ENCODE peak calls at places on chromosomes 12 and 14, in nine cellular contexts. One of them, this sample, is unnamed.

GRCh38 chr14:72682188-72682587 is 211.7 kb downstream of the DPF3 start:
- DNase-seq in A549: no peak
- DNase-seq in IMR-90: peak
- DNase-seq in body of pancreas: no peak
- DNase-seq in ovary: no peak
- DNase-seq in NB4: no peak
- DNase-seq in upper lobe of left lung: no peak
- DNase-seq in transverse colon: no peak
- DNase-seq in stomach: no peak
- DNase-seq in this sample: no peak

GRCh38 chr12:102960766-102961487 is 3.5 kb downstream of the ASCL1 start:
- DNase-seq in A549: no peak
- DNase-seq in IMR-90: no peak
- DNase-seq in body of pancreas: no peak
- DNase-seq in ovary: no peak
- DNase-seq in NB4: no peak
- DNase-seq in upper lobe of left lung: no peak
- DNase-seq in transverse colon: no peak
- DNase-seq in stomach: no peak
- DNase-seq in this sample: no peak

GRCh38 chr14:77502109-77502782 is 3.6 kb upstream of the ISM2 start:
- DNase-seq in A549: no peak
- DNase-seq in IMR-90: no peak
- DNase-seq in body of pancreas: no peak
- DNase-seq in ovary: no peak
- DNase-seq in NB4: no peak
- DNase-seq in upper lobe of left lung: no peak
- DNase-seq in transverse colon: no peak
- DNase-seq in stomach: no peak
- DNase-seq in this sample: no peak

GRCh38 chr14:76958975-76959710 is 69.4 kb downstream of the IRF2BPL start:
- DNase-seq in A549: no peak
- DNase-seq in IMR-90: peak
- DNase-seq in body of pancreas: no peak
- DNase-seq in ovary: no peak
- DNase-seq in NB4: peak
- DNase-seq in upper lobe of left lung: peak
- DNase-seq in transverse colon: no peak
- DNase-seq in stomach: no peak
- DNase-seq in this sample: no peak

GRCh38 chr12:49698619-49699545 is 8.3 kb downstream of the FMNL3 start:
- DNase-seq in A549: no peak
- DNase-seq in IMR-90: peak
- DNase-seq in body of pancreas: no peak
- DNase-seq in ovary: no peak
- DNase-seq in NB4: peak
- DNase-seq in upper lobe of left lung: peak
- DNase-seq in transverse colon: peak
- DNase-seq in stomach: no peak
- DNase-seq in this sample: no peak

GRCh38 chr14:75175677-75176141 is 703 bp downstream of the TMED10 start:
- DNase-seq in A549: peak
- DNase-seq in IMR-90: peak
- DNase-seq in body of pancreas: no peak
- DNase-seq in ovary: no peak
- DNase-seq in NB4: no peak
- DNase-seq in upper lobe of left lung: no peak
- DNase-seq in transverse colon: no peak
- DNase-seq in stomach: no peak
- DNase-seq in this sample: no peak

GRCh38 chr14:102777711-102778615 is 714 bp downstream of the TRAF3 start:
- DNase-seq in A549: no peak
- DNase-seq in IMR-90: peak
- DNase-seq in body of pancreas: no peak
- DNase-seq in ovary: peak
- DNase-seq in NB4: peak
- DNase-seq in upper lobe of left lung: no peak
- DNase-seq in transverse colon: peak
- DNase-seq in stomach: no peak
- DNase-seq in this sample: no peak

GRCh38 chr12:77256924-77257323 is 191.6 kb upstream of the E2F7 start:
- DNase-seq in A549: no peak
- DNase-seq in IMR-90: no peak
- DNase-seq in body of pancreas: no peak
- DNase-seq in ovary: no peak
- DNase-seq in NB4: no peak
- DNase-seq in upper lobe of left lung: no peak
- DNase-seq in transverse colon: no peak
- DNase-seq in stomach: no peak
- DNase-seq in this sample: no peak

GRCh38 chr14:61934385-61934784 is 172.2 kb downstream of the SNAPC1 start:
- DNase-seq in A549: no peak
- DNase-seq in IMR-90: peak
- DNase-seq in body of pancreas: no peak
- DNase-seq in ovary: no peak
- DNase-seq in NB4: no peak
- DNase-seq in upper lobe of left lung: no peak
- DNase-seq in transverse colon: no peak
- DNase-seq in stomach: no peak
- DNase-seq in this sample: no peak

GRCh38 chr12:66741919-66742318 is 63.0 kb upstream of the GRIP1 start:
- DNase-seq in A549: no peak
- DNase-seq in IMR-90: no peak
- DNase-seq in body of pancreas: no peak
- DNase-seq in ovary: no peak
- DNase-seq in NB4: no peak
- DNase-seq in upper lobe of left lung: no peak
- DNase-seq in transverse colon: no peak
- DNase-seq in stomach: no peak
- DNase-seq in this sample: no peak

GRCh38 chr14:84202486-84202885 is 1327.5 kb upstream of the FLRT2 start:
- DNase-seq in A549: no peak
- DNase-seq in IMR-90: no peak
- DNase-seq in body of pancreas: no peak
- DNase-seq in ovary: no peak
- DNase-seq in NB4: no peak
- DNase-seq in upper lobe of left lung: no peak
- DNase-seq in transverse colon: no peak
- DNase-seq in stomach: no peak
- DNase-seq in this sample: no peak

GRCh38 chr14:93073833-93074769 is 41.6 kb downstream of the ITPK1 start:
- DNase-seq in A549: no peak
- DNase-seq in IMR-90: peak
- DNase-seq in body of pancreas: no peak
- DNase-seq in ovary: no peak
- DNase-seq in NB4: peak
- DNase-seq in upper lobe of left lung: peak
- DNase-seq in transverse colon: no peak
- DNase-seq in stomach: no peak
- DNase-seq in this sample: no peak

GRCh38 chr14:90508536-90509254 is 111.9 kb downstream of the CALM1 start:
- DNase-seq in A549: no peak
- DNase-seq in IMR-90: no peak
- DNase-seq in body of pancreas: peak
- DNase-seq in ovary: no peak
- DNase-seq in NB4: no peak
- DNase-seq in upper lobe of left lung: peak
- DNase-seq in transverse colon: peak
- DNase-seq in stomach: peak
- DNase-seq in this sample: no peak

GRCh38 chr14:106850913-106851825 is 1324.8 kb downstream of the TMEM121 start:
- DNase-seq in A549: no peak
- DNase-seq in IMR-90: no peak
- DNase-seq in body of pancreas: no peak
- DNase-seq in ovary: no peak
- DNase-seq in NB4: no peak
- DNase-seq in upper lobe of left lung: no peak
- DNase-seq in transverse colon: peak
- DNase-seq in stomach: no peak
- DNase-seq in this sample: no peak

GRCh38 chr14:72024043-72024407 is 91.8 kb downstream of the RGS6 start:
- DNase-seq in A549: no peak
- DNase-seq in IMR-90: peak
- DNase-seq in body of pancreas: peak
- DNase-seq in ovary: no peak
- DNase-seq in NB4: peak
- DNase-seq in upper lobe of left lung: peak
- DNase-seq in transverse colon: peak
- DNase-seq in stomach: peak
- DNase-seq in this sample: peak

GRCh38 chr14:74563233-74563585 is 48.8 kb downstream of the LTBP2 start:
- DNase-seq in A549: no peak
- DNase-seq in IMR-90: peak
- DNase-seq in body of pancreas: no peak
- DNase-seq in ovary: no peak
- DNase-seq in NB4: no peak
- DNase-seq in upper lobe of left lung: no peak
- DNase-seq in transverse colon: no peak
- DNase-seq in stomach: no peak
- DNase-seq in this sample: no peak

DNA sequence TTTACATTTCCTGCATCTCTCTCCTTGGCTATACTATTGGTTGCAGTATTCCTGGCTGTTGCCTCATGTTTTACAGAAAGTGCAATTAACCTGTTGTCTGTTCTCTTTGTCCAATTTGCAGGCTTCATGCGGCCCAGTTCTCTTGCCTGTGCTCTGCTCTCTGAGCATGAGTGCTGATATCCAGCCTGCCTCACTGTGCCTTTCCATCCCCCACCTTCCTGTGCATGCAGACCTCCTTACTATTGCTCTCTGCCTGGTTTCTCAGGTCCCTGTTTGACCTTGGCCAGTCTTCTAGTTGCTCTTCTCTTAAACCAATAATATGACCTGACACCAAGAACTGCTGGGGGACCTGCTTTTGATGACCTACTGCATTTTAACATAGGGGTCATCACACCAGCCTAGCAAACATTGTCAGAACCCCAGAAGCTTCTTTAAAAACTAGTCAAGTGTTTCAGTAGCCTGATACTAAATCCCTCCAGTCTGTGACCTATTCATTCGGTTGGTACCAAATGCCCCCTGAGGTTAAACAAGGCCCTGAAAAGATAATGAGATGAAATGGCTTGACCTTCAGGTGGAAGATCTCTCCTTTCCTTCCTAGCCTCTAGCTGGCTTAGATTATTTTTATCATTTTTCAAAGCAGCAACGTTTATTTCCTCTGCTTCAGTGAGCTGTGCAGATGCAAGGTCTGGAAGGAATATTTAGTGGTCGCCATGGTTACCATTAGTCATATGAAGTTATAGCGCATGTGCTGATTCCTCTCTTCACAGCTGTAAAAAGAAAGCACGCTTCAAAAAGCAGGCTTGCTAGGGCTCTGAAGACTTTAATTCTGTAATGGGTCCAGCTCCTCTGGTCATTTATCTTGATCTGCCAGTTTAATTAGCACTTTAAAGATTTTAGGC is 216.5 kb downstream of the PHLDA1 start:
- DNase-seq in A549: peak
- DNase-seq in IMR-90: peak
- DNase-seq in body of pancreas: peak
- DNase-seq in ovary: no peak
- DNase-seq in NB4: peak
- DNase-seq in upper lobe of left lung: no peak
- DNase-seq in transverse colon: no peak
- DNase-seq in stomach: no peak
- DNase-seq in this sample: no peak
- TF ChIP-seq POLR2A in A549: no peak
- TF ChIP-seq POLR2A in IMR-90: peak
- TF ChIP-seq POLR2A in body of pancreas: no peak
- TF ChIP-seq POLR2A in ovary: no peak
- TF ChIP-seq POLR2A in NB4: no peak
- TF ChIP-seq POLR2A in upper lobe of left lung: no peak
- TF ChIP-seq POLR2A in transverse colon: no peak
- TF ChIP-seq POLR2A in stomach: no peak
- TF ChIP-seq POLR2A in this sample: no peak

GRCh38 chr14:49861581-49861922 is 9.0 kb upstream of the NEMF start:
- DNase-seq in A549: peak
- DNase-seq in IMR-90: peak
- DNase-seq in body of pancreas: peak
- DNase-seq in ovary: peak
- DNase-seq in NB4: peak
- DNase-seq in upper lobe of left lung: peak
- DNase-seq in transverse colon: peak
- DNase-seq in stomach: peak
- DNase-seq in this sample: peak
- TF ChIP-seq POLR2A in A549: peak
- TF ChIP-seq POLR2A in IMR-90: peak
- TF ChIP-seq POLR2A in body of pancreas: no peak
- TF ChIP-seq POLR2A in ovary: peak
- TF ChIP-seq POLR2A in NB4: peak
- TF ChIP-seq POLR2A in upper lobe of left lung: no peak
- TF ChIP-seq POLR2A in transverse colon: no peak
- TF ChIP-seq POLR2A in stomach: no peak
- TF ChIP-seq POLR2A in this sample: peak

GRCh38 chr12:125122668-125123067 is 57.4 kb downstream of the AACS start:
- DNase-seq in A549: no peak
- DNase-seq in IMR-90: no peak
- DNase-seq in body of pancreas: no peak
- DNase-seq in ovary: no peak
- DNase-seq in NB4: no peak
- DNase-seq in upper lobe of left lung: no peak
- DNase-seq in transverse colon: no peak
- DNase-seq in stomach: no peak
- DNase-seq in this sample: no peak

GRCh38 chr12:125124320-125124966 is 59.2 kb downstream of the AACS start:
- DNase-seq in A549: no peak
- DNase-seq in IMR-90: no peak
- DNase-seq in body of pancreas: peak
- DNase-seq in ovary: no peak
- DNase-seq in NB4: no peak
- DNase-seq in upper lobe of left lung: peak
- DNase-seq in transverse colon: peak
- DNase-seq in stomach: peak
- DNase-seq in this sample: no peak

GRCh38 chr12:125125271-125125670 is 60.0 kb downstream of the AACS start:
- DNase-seq in A549: no peak
- DNase-seq in IMR-90: no peak
- DNase-seq in body of pancreas: no peak
- DNase-seq in ovary: no peak
- DNase-seq in NB4: no peak
- DNase-seq in upper lobe of left lung: no peak
- DNase-seq in transverse colon: peak
- DNase-seq in stomach: peak
- DNase-seq in this sample: no peak

GRCh38 chr12:125121095-125121494 is 55.9 kb downstream of the AACS start:
- DNase-seq in A549: no peak
- DNase-seq in IMR-90: no peak
- DNase-seq in body of pancreas: no peak
- DNase-seq in ovary: no peak
- DNase-seq in NB4: no peak
- DNase-seq in upper lobe of left lung: peak
- DNase-seq in transverse colon: no peak
- DNase-seq in stomach: no peak
- DNase-seq in this sample: no peak

GRCh38 chr12:125120566-125120965 is 55.3 kb downstream of the AACS start:
- DNase-seq in A549: no peak
- DNase-seq in IMR-90: no peak
- DNase-seq in body of pancreas: no peak
- DNase-seq in ovary: no peak
- DNase-seq in NB4: no peak
- DNase-seq in upper lobe of left lung: no peak
- DNase-seq in transverse colon: no peak
- DNase-seq in stomach: no peak
- DNase-seq in this sample: no peak
- TF ChIP-seq POLR2A in A549: no peak
- TF ChIP-seq POLR2A in IMR-90: no peak
- TF ChIP-seq POLR2A in body of pancreas: no peak
- TF ChIP-seq POLR2A in ovary: no peak
- TF ChIP-seq POLR2A in NB4: no peak
- TF ChIP-seq POLR2A in upper lobe of left lung: no peak
- TF ChIP-seq POLR2A in transverse colon: no peak
- TF ChIP-seq POLR2A in stomach: no peak
- TF ChIP-seq POLR2A in this sample: no peak

GRCh38 chr12:46269429-46270241 is 792 bp upstream of the SLC38A1 start:
- DNase-seq in A549: peak
- DNase-seq in IMR-90: no peak
- DNase-seq in body of pancreas: no peak
- DNase-seq in ovary: peak
- DNase-seq in NB4: peak
- DNase-seq in upper lobe of left lung: peak
- DNase-seq in transverse colon: peak
- DNase-seq in stomach: no peak
- DNase-seq in this sample: peak
- TF ChIP-seq POLR2A in A549: no peak
- TF ChIP-seq POLR2A in IMR-90: no peak
- TF ChIP-seq POLR2A in body of pancreas: no peak
- TF ChIP-seq POLR2A in ovary: no peak
- TF ChIP-seq POLR2A in NB4: no peak
- TF ChIP-seq POLR2A in upper lobe of left lung: no peak
- TF ChIP-seq POLR2A in transverse colon: no peak
- TF ChIP-seq POLR2A in stomach: no peak
- TF ChIP-seq POLR2A in this sample: no peak